ENCODE peak calls at places on chromosomes 16 and 17, in eight cellular contexts. K, M, X, J, H, T, V and C are unnamed samples.

GRCh38 chr17:59627770-59628171 is 8.1 kb downstream of the CLTC start:
- DNase-seq in K (no peak), M (no peak), X (no peak), J (no peak), H (peak), T (no peak), V (no peak), C (no peak)

GRCh38 chr16:24045641-24046040 is 209.9 kb downstream of the PRKCB start:
- DNase-seq in K (no peak), M (no peak), X (no peak), J (peak), H (no peak), T (no peak), V (no peak), C (no peak)

GRCh38 chr17:28693866-28694265 is 17.8 kb downstream of the PROCA1 start:
- DNase-seq in K (no peak), M (no peak), X (no peak), J (no peak), H (no peak), T (no peak), V (no peak), C (no peak)

GRCh38 chr17:16488572-16488997 is 3.4 kb downstream of the LRRC75A start:
- DNase-seq in K (no peak), M (no peak), X (no peak), J (peak), H (no peak), T (peak), V (no peak), C (no peak)

GRCh38 chr16:17793354-17793753 is 322.6 kb upstream of the XYLT1 start:
- DNase-seq in K (no peak), M (no peak), X (no peak), J (no peak), H (no peak), T (no peak), V (no peak), C (no peak)

GRCh38 chr17:39261286-39261685 is 35.5 kb upstream of the STAC2 start:
- DNase-seq in K (no peak), M (no peak), X (no peak), J (peak), H (no peak), T (no peak), V (no peak), C (no peak)

GRCh38 chr17:77320501-77321256 is 179.9 kb downstream of the SEC14L1 start:
- DNase-seq in K (no peak), M (no peak), X (peak), J (no peak), H (peak), T (no peak), V (peak), C (peak)

GRCh38 chr17:7237266-7237760 is 1.9 kb downstream of the PHF23 start:
- DNase-seq in K (no peak), M (no peak), X (no peak), J (no peak), H (no peak), T (no peak), V (no peak), C (no peak)

GRCh38 chr17:33494156-33494555 is 201.1 kb upstream of the ASIC2 start:
- DNase-seq in K (no peak), M (no peak), X (peak), J (no peak), H (no peak), T (no peak), V (no peak), C (peak)

GRCh38 chr17:47204722-47205418 is 4.3 kb upstream of the MYL4 start:
- DNase-seq in K (peak), M (no peak), X (peak), J (no peak), H (peak), T (no peak), V (no peak), C (peak)

GRCh38 chr17:44933824-44934744 is 13.5 kb downstream of the KIF18B start:
- DNase-seq in K (no peak), M (no peak), X (no peak), J (peak), H (no peak), T (no peak), V (peak), C (no peak)

GRCh38 chr17:44768505-44769142 is 9.8 kb downstream of the ADAM11 start:
- DNase-seq in K (no peak), M (no peak), X (no peak), J (no peak), H (no peak), T (no peak), V (no peak), C (no peak)

GRCh38 chr17:9028632-9029570 is 7.6 kb downstream of the NTN1 start:
- DNase-seq in K (no peak), M (no peak), X (no peak), J (no peak), H (no peak), T (no peak), V (no peak), C (no peak)

GRCh38 chr17:21842332-21843317 is 150.3 kb downstream of the KCNJ18 start:
- DNase-seq in K (no peak), M (no peak), X (no peak), J (no peak), H (no peak), T (no peak), V (peak), C (no peak)

GRCh38 chr16:29744541-29745101 is 1.2 kb downstream of the C16orf54 start:
- DNase-seq in K (no peak), M (no peak), X (no peak), J (no peak), H (no peak), T (no peak), V (peak), C (no peak)

GRCh38 chr17:72974605-72975232 is 117.8 kb downstream of the SLC39A11 start:
- DNase-seq in K (peak), M (peak), X (peak), J (no peak), H (no peak), T (no peak), V (no peak), C (peak)

GRCh38 chr17:78993241-78993956 is 13.7 kb upstream of the LGALS3BP start:
- DNase-seq in K (peak), M (peak), X (no peak), J (peak), H (peak), T (peak), V (peak), C (peak)

GRCh38 chr17:39080416-39081179 is 70.8 kb downstream of the PLXDC1 start:
- DNase-seq in K (peak), M (no peak), X (no peak), J (no peak), H (peak), T (no peak), V (no peak), C (peak)

GRCh38 chr17:7280519-7281073 is 922 bp upstream of the SLC2A4 start:
- DNase-seq in K (peak), M (peak), X (peak), J (peak), H (peak), T (peak), V (peak), C (peak)

GRCh38 chr16:70746040-70746707 is 54.8 kb downstream of the VAC14 start:
- DNase-seq in K (peak), M (peak), X (peak), J (no peak), H (peak), T (peak), V (peak), C (peak)

GRCh38 chr17:81922566-81923301 is 4.8 kb upstream of the SIRT7 start:
- DNase-seq in K (no peak), M (no peak), X (no peak), J (no peak), H (no peak), T (no peak), V (no peak), C (no peak)
- H3K9ac ChIP-seq in K (peak), M (no peak), X (no peak), J (no peak), H (no peak), T (no peak), V (no peak), C (peak)

DNA sequence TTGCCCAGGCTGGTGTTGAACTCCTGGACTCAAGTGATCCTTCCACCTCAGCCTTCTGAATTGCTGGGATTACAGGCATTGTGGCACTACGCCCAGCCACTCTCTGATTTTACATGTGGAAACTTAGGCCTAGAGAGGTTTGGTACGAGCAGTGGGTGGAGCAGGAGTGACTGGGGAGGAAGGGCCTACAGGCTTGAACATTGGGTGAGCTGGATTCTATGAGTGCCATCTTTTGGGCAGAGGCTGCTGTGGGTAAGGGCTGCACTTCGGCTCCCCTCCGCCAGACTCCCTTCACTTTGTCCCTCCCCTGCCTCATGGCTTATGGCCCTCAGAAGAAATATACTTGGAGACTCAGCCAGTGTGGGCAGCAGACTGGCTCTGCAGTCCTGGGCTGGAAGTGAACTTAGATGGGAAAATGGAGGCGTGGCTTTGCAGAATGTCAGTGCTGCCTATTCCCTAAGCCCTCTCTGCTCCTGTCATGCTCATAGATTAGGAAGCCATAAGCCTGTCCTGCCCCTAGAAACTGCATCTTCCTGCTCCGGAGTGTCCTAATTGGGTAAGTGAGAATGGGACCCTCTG is 9.5 kb upstream of the MRC2 start:
- DNase-seq in K (no peak), M (peak), X (no peak), J (no peak), H (peak), T (no peak), V (no peak), C (peak)
- H3K9ac ChIP-seq in K (no peak), M (peak), X (no peak), J (no peak), H (no peak), T (no peak), V (no peak), C (peak)

DNA sequence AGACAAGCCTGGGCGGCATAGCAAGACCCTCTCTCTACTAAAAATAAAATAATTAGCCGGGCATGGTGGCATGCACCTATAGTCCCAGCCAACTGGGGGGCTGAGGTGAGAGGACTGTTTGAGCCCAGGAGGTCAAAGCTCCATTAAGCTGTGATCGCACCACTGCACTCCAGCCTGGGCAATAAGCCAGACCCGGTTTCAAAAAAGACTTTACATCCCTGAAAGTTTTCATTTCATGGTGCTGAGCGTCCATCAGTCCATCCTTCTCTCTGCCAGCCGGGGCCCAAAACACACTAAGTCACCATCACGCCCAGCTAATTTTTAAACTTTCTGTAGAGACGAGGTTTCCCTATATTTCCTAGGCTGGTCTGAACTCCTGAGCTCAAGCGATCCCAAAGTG is 10.6 kb downstream of the RAB40B start:
- DNase-seq in K (no peak), M (no peak), X (no peak), J (no peak), H (no peak), T (no peak), V (peak), C (no peak)
- H3K9ac ChIP-seq in K (no peak), M (no peak), X (peak), J (no peak), H (no peak), T (no peak), V (no peak), C (no peak)

GRCh38 chr17:236641-237405 is 55.4 kb upstream of the DOC2B start:
- DNase-seq in K (peak), M (no peak), X (no peak), J (no peak), H (no peak), T (peak), V (peak), C (no peak)
- H3K9ac ChIP-seq in K (no peak), M (no peak), X (no peak), J (no peak), H (no peak), T (no peak), V (no peak), C (no peak)

GRCh38 chr17:49910094-49910857 is 58.7 kb upstream of the DLX4 start:
- DNase-seq in K (no peak), M (no peak), X (peak), J (peak), H (peak), T (no peak), V (no peak), C (peak)
- H3K9ac ChIP-seq in K (no peak), M (no peak), X (no peak), J (no peak), H (no peak), T (no peak), V (no peak), C (no peak)